ENCODE peak calls at places on chromosome 1, in nine cellular contexts. One of them, this sample, is unnamed.

GRCh38 chr1:217333939-217334338 is 297.0 kb downstream of the GPATCH2 start:
- DNase-seq in LNCaP clone FGC: no peak
- DNase-seq in cardiac muscle cell: peak
- DNase-seq in CD8-positive, alpha-beta T cell: no peak
- DNase-seq in ovary: no peak
- DNase-seq in HFF-Myc: no peak
- DNase-seq in right atrium auricular region: no peak
- DNase-seq in IMR-90: peak
- DNase-seq in esophagus squamous epithelium: no peak
- DNase-seq in this sample: no peak

GRCh38 chr1:212791261-212791675 is 309 bp downstream of the NSL1 start:
- DNase-seq in LNCaP clone FGC: no peak
- DNase-seq in cardiac muscle cell: no peak
- DNase-seq in CD8-positive, alpha-beta T cell: no peak
- DNase-seq in ovary: no peak
- DNase-seq in HFF-Myc: no peak
- DNase-seq in right atrium auricular region: no peak
- DNase-seq in IMR-90: peak
- DNase-seq in esophagus squamous epithelium: no peak
- DNase-seq in this sample: no peak

GRCh38 chr1:229844675-229845074 is 218.6 kb downstream of the URB2 start:
- DNase-seq in LNCaP clone FGC: peak
- DNase-seq in cardiac muscle cell: peak
- DNase-seq in CD8-positive, alpha-beta T cell: no peak
- DNase-seq in ovary: peak
- DNase-seq in HFF-Myc: no peak
- DNase-seq in right atrium auricular region: no peak
- DNase-seq in IMR-90: no peak
- DNase-seq in esophagus squamous epithelium: no peak
- DNase-seq in this sample: no peak

GRCh38 chr1:198102454-198102791 is 54.4 kb upstream of the NEK7 start:
- DNase-seq in LNCaP clone FGC: no peak
- DNase-seq in cardiac muscle cell: no peak
- DNase-seq in CD8-positive, alpha-beta T cell: no peak
- DNase-seq in ovary: no peak
- DNase-seq in HFF-Myc: no peak
- DNase-seq in right atrium auricular region: no peak
- DNase-seq in IMR-90: peak
- DNase-seq in esophagus squamous epithelium: no peak
- DNase-seq in this sample: no peak

GRCh38 chr1:113860891-113861290 is 10.6 kb downstream of the PTPN22 start:
- DNase-seq in LNCaP clone FGC: no peak
- DNase-seq in cardiac muscle cell: no peak
- DNase-seq in CD8-positive, alpha-beta T cell: no peak
- DNase-seq in ovary: no peak
- DNase-seq in HFF-Myc: peak
- DNase-seq in right atrium auricular region: no peak
- DNase-seq in IMR-90: peak
- DNase-seq in esophagus squamous epithelium: no peak
- DNase-seq in this sample: peak

GRCh38 chr1:9766759-9767442 is 56.9 kb downstream of the CLSTN1 start:
- DNase-seq in LNCaP clone FGC: no peak
- DNase-seq in cardiac muscle cell: no peak
- DNase-seq in CD8-positive, alpha-beta T cell: no peak
- DNase-seq in ovary: no peak
- DNase-seq in HFF-Myc: peak
- DNase-seq in right atrium auricular region: no peak
- DNase-seq in IMR-90: peak
- DNase-seq in esophagus squamous epithelium: no peak
- DNase-seq in this sample: peak

GRCh38 chr1:36572906-36573305 is 90.2 kb upstream of the CSF3R start:
- DNase-seq in LNCaP clone FGC: no peak
- DNase-seq in cardiac muscle cell: no peak
- DNase-seq in CD8-positive, alpha-beta T cell: no peak
- DNase-seq in ovary: no peak
- DNase-seq in HFF-Myc: no peak
- DNase-seq in right atrium auricular region: no peak
- DNase-seq in IMR-90: no peak
- DNase-seq in esophagus squamous epithelium: no peak
- DNase-seq in this sample: no peak

GRCh38 chr1:108016451-108016920 is 51.5 kb upstream of the VAV3 start:
- DNase-seq in LNCaP clone FGC: no peak
- DNase-seq in cardiac muscle cell: peak
- DNase-seq in CD8-positive, alpha-beta T cell: no peak
- DNase-seq in ovary: no peak
- DNase-seq in HFF-Myc: no peak
- DNase-seq in right atrium auricular region: no peak
- DNase-seq in IMR-90: no peak
- DNase-seq in esophagus squamous epithelium: no peak
- DNase-seq in this sample: peak

GRCh38 chr1:12405325-12406217 is 175.7 kb downstream of the VPS13D start:
- DNase-seq in LNCaP clone FGC: no peak
- DNase-seq in cardiac muscle cell: peak
- DNase-seq in CD8-positive, alpha-beta T cell: no peak
- DNase-seq in ovary: no peak
- DNase-seq in HFF-Myc: no peak
- DNase-seq in right atrium auricular region: peak
- DNase-seq in IMR-90: peak
- DNase-seq in esophagus squamous epithelium: no peak
- DNase-seq in this sample: no peak

GRCh38 chr1:181119076-181119989 is 30.8 kb downstream of the IER5 start:
- DNase-seq in LNCaP clone FGC: no peak
- DNase-seq in cardiac muscle cell: no peak
- DNase-seq in CD8-positive, alpha-beta T cell: no peak
- DNase-seq in ovary: no peak
- DNase-seq in HFF-Myc: no peak
- DNase-seq in right atrium auricular region: no peak
- DNase-seq in IMR-90: no peak
- DNase-seq in esophagus squamous epithelium: no peak
- DNase-seq in this sample: no peak

GRCh38 chr1:233614173-233614742 is 352 bp downstream of the KCNK1 start:
- DNase-seq in LNCaP clone FGC: peak
- DNase-seq in cardiac muscle cell: peak
- DNase-seq in CD8-positive, alpha-beta T cell: no peak
- DNase-seq in ovary: peak
- DNase-seq in HFF-Myc: no peak
- DNase-seq in right atrium auricular region: no peak
- DNase-seq in IMR-90: peak
- DNase-seq in esophagus squamous epithelium: no peak
- DNase-seq in this sample: peak

GRCh38 chr1:81998165-81998564 is 197.4 kb downstream of the ADGRL2 start:
- DNase-seq in LNCaP clone FGC: no peak
- DNase-seq in cardiac muscle cell: no peak
- DNase-seq in CD8-positive, alpha-beta T cell: no peak
- DNase-seq in ovary: peak
- DNase-seq in HFF-Myc: no peak
- DNase-seq in right atrium auricular region: no peak
- DNase-seq in IMR-90: no peak
- DNase-seq in esophagus squamous epithelium: no peak
- DNase-seq in this sample: no peak

GRCh38 chr1:29505537-29506220 is 269.4 kb downstream of the PTPRU start:
- DNase-seq in LNCaP clone FGC: no peak
- DNase-seq in cardiac muscle cell: no peak
- DNase-seq in CD8-positive, alpha-beta T cell: no peak
- DNase-seq in ovary: no peak
- DNase-seq in HFF-Myc: no peak
- DNase-seq in right atrium auricular region: no peak
- DNase-seq in IMR-90: no peak
- DNase-seq in esophagus squamous epithelium: no peak
- DNase-seq in this sample: no peak

GRCh38 chr1:195472298-195472697 is 1135.9 kb downstream of the KCNT2 start:
- DNase-seq in LNCaP clone FGC: no peak
- DNase-seq in cardiac muscle cell: no peak
- DNase-seq in CD8-positive, alpha-beta T cell: no peak
- DNase-seq in ovary: no peak
- DNase-seq in HFF-Myc: no peak
- DNase-seq in right atrium auricular region: no peak
- DNase-seq in IMR-90: no peak
- DNase-seq in esophagus squamous epithelium: no peak
- DNase-seq in this sample: no peak

GRCh38 chr1:198890531-198890930 is 251.7 kb downstream of the PTPRC start:
- DNase-seq in LNCaP clone FGC: peak
- DNase-seq in cardiac muscle cell: no peak
- DNase-seq in CD8-positive, alpha-beta T cell: no peak
- DNase-seq in ovary: no peak
- DNase-seq in HFF-Myc: no peak
- DNase-seq in right atrium auricular region: no peak
- DNase-seq in IMR-90: peak
- DNase-seq in esophagus squamous epithelium: no peak
- DNase-seq in this sample: no peak

GRCh38 chr1:112083487-112083886 is 94.0 kb upstream of the KCND3 start:
- DNase-seq in LNCaP clone FGC: peak
- DNase-seq in cardiac muscle cell: peak
- DNase-seq in CD8-positive, alpha-beta T cell: no peak
- DNase-seq in ovary: no peak
- DNase-seq in HFF-Myc: peak
- DNase-seq in right atrium auricular region: no peak
- DNase-seq in IMR-90: peak
- DNase-seq in esophagus squamous epithelium: no peak
- DNase-seq in this sample: peak

GRCh38 chr1:155077346-155077745 is 1.3 kb upstream of the EFNA3 start:
- DNase-seq in LNCaP clone FGC: no peak
- DNase-seq in cardiac muscle cell: no peak
- DNase-seq in CD8-positive, alpha-beta T cell: no peak
- DNase-seq in ovary: no peak
- DNase-seq in HFF-Myc: no peak
- DNase-seq in right atrium auricular region: no peak
- DNase-seq in IMR-90: no peak
- DNase-seq in esophagus squamous epithelium: no peak
- DNase-seq in this sample: no peak
- TF ChIP-seq CTCF in LNCaP clone FGC: no peak
- TF ChIP-seq CTCF in cardiac muscle cell: no peak
- TF ChIP-seq CTCF in CD8-positive, alpha-beta T cell: no peak
- TF ChIP-seq CTCF in ovary: no peak
- TF ChIP-seq CTCF in HFF-Myc: no peak
- TF ChIP-seq CTCF in right atrium auricular region: no peak
- TF ChIP-seq CTCF in IMR-90: no peak
- TF ChIP-seq CTCF in esophagus squamous epithelium: no peak
- TF ChIP-seq CTCF in this sample: no peak

GRCh38 chr1:201469645-201470074 is 672 bp upstream of the PHLDA3 start:
- DNase-seq in LNCaP clone FGC: no peak
- DNase-seq in cardiac muscle cell: no peak
- DNase-seq in CD8-positive, alpha-beta T cell: no peak
- DNase-seq in ovary: no peak
- DNase-seq in HFF-Myc: no peak
- DNase-seq in right atrium auricular region: no peak
- DNase-seq in IMR-90: no peak
- DNase-seq in esophagus squamous epithelium: no peak
- DNase-seq in this sample: no peak
- H3K4me3 ChIP-seq in LNCaP clone FGC: peak
- H3K4me3 ChIP-seq in cardiac muscle cell: peak
- H3K4me3 ChIP-seq in CD8-positive, alpha-beta T cell: no peak
- H3K4me3 ChIP-seq in ovary: peak
- H3K4me3 ChIP-seq in HFF-Myc: peak
- H3K4me3 ChIP-seq in right atrium auricular region: peak
- H3K4me3 ChIP-seq in IMR-90: peak
- H3K4me3 ChIP-seq in esophagus squamous epithelium: peak
- H3K4me3 ChIP-seq in this sample: peak

DNA sequence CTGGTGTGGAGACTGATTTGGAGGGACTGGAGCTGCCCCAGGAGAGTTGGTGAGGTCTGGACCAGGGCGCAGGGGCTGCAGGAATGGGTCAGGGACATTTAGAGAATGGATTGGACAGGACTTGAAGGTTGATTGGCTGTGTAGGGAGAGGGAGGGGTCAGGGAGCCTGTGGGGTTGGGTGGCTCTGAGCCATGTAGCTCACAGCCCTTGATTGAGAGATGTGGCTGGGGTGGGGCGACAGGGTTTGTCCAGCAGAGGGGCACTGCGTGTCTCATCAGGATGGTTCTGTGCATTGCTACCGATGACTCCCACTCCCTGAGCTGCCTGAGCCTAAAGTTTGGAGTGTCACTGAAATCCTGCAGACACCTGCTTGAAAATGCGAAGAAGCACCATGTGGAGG is 12.1 kb downstream of the AZIN2 start:
- DNase-seq in LNCaP clone FGC: no peak
- DNase-seq in cardiac muscle cell: no peak
- DNase-seq in CD8-positive, alpha-beta T cell: no peak
- DNase-seq in ovary: no peak
- DNase-seq in HFF-Myc: no peak
- DNase-seq in right atrium auricular region: no peak
- DNase-seq in IMR-90: no peak
- DNase-seq in esophagus squamous epithelium: no peak
- DNase-seq in this sample: no peak
- TF ChIP-seq CTCF in LNCaP clone FGC: no peak
- TF ChIP-seq CTCF in cardiac muscle cell: no peak
- TF ChIP-seq CTCF in CD8-positive, alpha-beta T cell: no peak
- TF ChIP-seq CTCF in ovary: no peak
- TF ChIP-seq CTCF in HFF-Myc: peak
- TF ChIP-seq CTCF in right atrium auricular region: no peak
- TF ChIP-seq CTCF in IMR-90: peak
- TF ChIP-seq CTCF in esophagus squamous epithelium: no peak
- TF ChIP-seq CTCF in this sample: no peak

GRCh38 chr1:156714830-156715229 is 9.4 kb upstream of the CRABP2 start:
- DNase-seq in LNCaP clone FGC: no peak
- DNase-seq in cardiac muscle cell: no peak
- DNase-seq in CD8-positive, alpha-beta T cell: no peak
- DNase-seq in ovary: no peak
- DNase-seq in HFF-Myc: no peak
- DNase-seq in right atrium auricular region: no peak
- DNase-seq in IMR-90: no peak
- DNase-seq in esophagus squamous epithelium: no peak
- DNase-seq in this sample: no peak
- H3K4me3 ChIP-seq in LNCaP clone FGC: no peak
- H3K4me3 ChIP-seq in cardiac muscle cell: no peak
- H3K4me3 ChIP-seq in CD8-positive, alpha-beta T cell: no peak
- H3K4me3 ChIP-seq in ovary: no peak
- H3K4me3 ChIP-seq in HFF-Myc: no peak
- H3K4me3 ChIP-seq in right atrium auricular region: no peak
- H3K4me3 ChIP-seq in IMR-90: no peak
- H3K4me3 ChIP-seq in esophagus squamous epithelium: no peak
- H3K4me3 ChIP-seq in this sample: no peak

GRCh38 chr1:52368383-52369172 is 2.6 kb upstream of the CC2D1B start:
- DNase-seq in LNCaP clone FGC: peak
- DNase-seq in cardiac muscle cell: peak
- DNase-seq in CD8-positive, alpha-beta T cell: peak
- DNase-seq in ovary: peak
- DNase-seq in HFF-Myc: no peak
- DNase-seq in right atrium auricular region: no peak
- DNase-seq in IMR-90: peak
- DNase-seq in esophagus squamous epithelium: no peak
- DNase-seq in this sample: no peak
- TF ChIP-seq CTCF in LNCaP clone FGC: peak
- TF ChIP-seq CTCF in cardiac muscle cell: peak
- TF ChIP-seq CTCF in CD8-positive, alpha-beta T cell: no peak
- TF ChIP-seq CTCF in ovary: no peak
- TF ChIP-seq CTCF in HFF-Myc: no peak
- TF ChIP-seq CTCF in right atrium auricular region: no peak
- TF ChIP-seq CTCF in IMR-90: peak
- TF ChIP-seq CTCF in esophagus squamous epithelium: no peak
- TF ChIP-seq CTCF in this sample: peak

DNA sequence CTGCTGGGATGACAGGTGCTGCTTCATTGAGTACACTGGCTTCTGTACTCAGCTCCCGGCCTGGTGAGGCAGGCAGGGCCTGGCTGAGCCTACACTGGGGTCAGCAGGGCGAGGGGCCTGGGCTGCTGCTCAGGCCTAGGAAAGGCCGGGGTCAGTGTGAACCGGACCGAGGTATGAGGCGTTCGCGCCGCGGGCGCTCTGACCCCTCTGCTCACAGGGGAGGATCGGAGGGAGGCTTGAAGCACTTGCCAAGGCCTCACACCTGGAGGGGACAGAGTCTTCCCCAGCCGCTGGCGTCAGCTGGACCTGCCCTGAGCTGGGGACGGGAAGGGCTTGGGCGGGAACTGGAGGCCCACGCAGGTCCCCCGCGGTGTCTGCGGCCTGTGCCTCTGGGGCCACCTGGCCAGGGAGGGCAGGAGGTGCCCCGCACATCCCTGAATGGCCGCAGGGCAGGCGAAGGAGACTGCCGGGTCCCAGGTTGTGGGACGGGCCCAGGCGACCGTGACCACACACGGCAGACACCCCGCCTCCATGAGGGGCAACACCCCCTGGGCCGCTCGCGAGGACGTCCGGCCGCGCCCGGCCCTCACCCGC is 466 bp downstream of the PEX10 start:
- DNase-seq in LNCaP clone FGC: peak
- DNase-seq in cardiac muscle cell: no peak
- DNase-seq in CD8-positive, alpha-beta T cell: no peak
- DNase-seq in ovary: no peak
- DNase-seq in HFF-Myc: no peak
- DNase-seq in right atrium auricular region: no peak
- DNase-seq in IMR-90: no peak
- DNase-seq in esophagus squamous epithelium: no peak
- DNase-seq in this sample: no peak
- H3K4me3 ChIP-seq in LNCaP clone FGC: peak
- H3K4me3 ChIP-seq in cardiac muscle cell: peak
- H3K4me3 ChIP-seq in CD8-positive, alpha-beta T cell: peak
- H3K4me3 ChIP-seq in ovary: peak
- H3K4me3 ChIP-seq in HFF-Myc: peak
- H3K4me3 ChIP-seq in right atrium auricular region: peak
- H3K4me3 ChIP-seq in IMR-90: peak
- H3K4me3 ChIP-seq in esophagus squamous epithelium: peak
- H3K4me3 ChIP-seq in this sample: peak

This sample was measured in astrocyte of the cerebellum.